ENCODE peak calls at places on chromosomes 5 and 9, in seven cellular contexts. L, K, N, R, U, M and G are unnamed samples.
A peak's percentile ranks its signal among the peaks of the same experiment; 100 is the strongest.

GRCh38 chr9:127092041-127092608 is 30.3 kb downstream of the ANGPTL2 start:
- DNase-seq in N (no peak), K (no peak), U (no peak), R (no peak), L (no peak), M (no peak), G (no peak)

GRCh38 chr5:136014049-136014516 is 14.7 kb upstream of the TGFBI start:
- DNase-seq in M (peak; percentile 68), K (no peak), U (no peak), N (no peak), L (no peak), R (no peak), G (peak; percentile 68)

GRCh38 chr5:137207023-137207760 is 291.9 kb downstream of the SPOCK1 start:
- DNase-seq in M (no peak), R (no peak), N (no peak), L (no peak), K (no peak), U (no peak), G (no peak)

GRCh38 chr5:154370730-154371334 is 75.0 kb upstream of the SAP30L start:
- DNase-seq in L (no peak), N (no peak), M (no peak), U (no peak), K (no peak), R (no peak), G (no peak)

GRCh38 chr9:124291801-124292396 is 34.1 kb downstream of the NEK6 start:
- DNase-seq in L (no peak), N (peak; percentile 43), K (no peak), R (peak; percentile 16), U (no peak), M (peak; percentile 72), G (peak; percentile 36)

GRCh38 chr5:10987291-10987806 is 226.3 kb upstream of the DAP start:
- DNase-seq in N (no peak), M (no peak), L (no peak), R (no peak), U (no peak), K (no peak), G (no peak)

GRCh38 chr9:128550226-128550625 is 2.2 kb upstream of the SPTAN1 start:
- DNase-seq in U (no peak), K (no peak), M (no peak), N (no peak), R (no peak), L (no peak), G (no peak)

GRCh38 chr9:19619221-19619620 is 169.6 kb downstream of the SLC24A2 start:
- DNase-seq in K (no peak), U (no peak), N (no peak), L (no peak), R (peak; percentile 17), M (no peak), G (no peak)

GRCh38 chr5:142644640-142645361 is 41.1 kb downstream of the FGF1 start:
- DNase-seq in K (no peak), R (peak; percentile 26), L (no peak), N (no peak), M (peak; percentile 99), U (no peak), G (peak; percentile 98)

GRCh38 chr5:133870661-133871060 is 97.8 kb downstream of the C5orf15 start:
- DNase-seq in R (no peak), N (peak; percentile 11), K (no peak), U (no peak), L (no peak), M (peak; percentile 75), G (peak; percentile 94)

GRCh38 chr5:175820230-175820629 is 51.1 kb upstream of the CPLX2 start:
- DNase-seq in L (no peak), R (no peak), N (no peak), M (no peak), U (no peak), K (no peak), G (no peak)

GRCh38 chr9:126806336-126806735 is 1.5 kb downstream of the ZBTB43 start:
- DNase-seq in U (no peak), N (no peak), L (no peak), M (no peak), K (no peak), R (no peak), G (no peak)

GRCh38 chr5:99077254-99077640 is 148.4 kb upstream of the CHD1 start:
- DNase-seq in R (no peak), K (no peak), N (no peak), L (no peak), M (no peak), U (no peak), G (no peak)

GRCh38 chr5:33073856-33074255 is 362.7 kb downstream of the NPR3 start:
- DNase-seq in U (no peak), M (no peak), K (no peak), L (no peak), N (no peak), R (no peak), G (no peak)

GRCh38 chr5:78537821-78538220 is 110.8 kb downstream of the LHFPL2 start:
- DNase-seq in K (no peak), N (no peak), L (no peak), U (no peak), R (peak; percentile 18), M (peak; percentile 48), G (peak; percentile 37)